ENCODE peak calls at places on chromosome 5, in nine cellular contexts. One of them, this sample, is unnamed.
A peak's percentile ranks its signal among the peaks of the same experiment; 100 is the strongest.

GRCh38 chr5:170491479-170491878 is 12.3 kb upstream of the KCNIP1 start:
- DNase-seq in small intestine: no peak
- DNase-seq in OCI-LY7: no peak
- DNase-seq in cardiac muscle cell: no peak
- DNase-seq in body of pancreas: peak; percentile 47
- DNase-seq in MM.1S: no peak
- DNase-seq in psoas muscle: no peak
- DNase-seq in IMR-90: peak; percentile 84
- DNase-seq in GM12878: no peak
- DNase-seq in this sample: no peak

GRCh38 chr5:75828029-75828428 is 110.8 kb upstream of the POC5 start:
- DNase-seq in small intestine: no peak
- DNase-seq in OCI-LY7: no peak
- DNase-seq in cardiac muscle cell: no peak
- DNase-seq in body of pancreas: no peak
- DNase-seq in MM.1S: no peak
- DNase-seq in psoas muscle: no peak
- DNase-seq in IMR-90: no peak
- DNase-seq in GM12878: no peak
- DNase-seq in this sample: no peak

GRCh38 chr5:115657883-115658233 is 32.0 kb upstream of the TMED7 start:
- DNase-seq in small intestine: no peak
- DNase-seq in OCI-LY7: no peak
- DNase-seq in cardiac muscle cell: no peak
- DNase-seq in body of pancreas: no peak
- DNase-seq in MM.1S: no peak
- DNase-seq in psoas muscle: no peak
- DNase-seq in IMR-90: peak; percentile 81
- DNase-seq in GM12878: no peak
- DNase-seq in this sample: no peak

GRCh38 chr5:159990506-159990905 is 18.4 kb upstream of the TTC1 start:
- DNase-seq in small intestine: no peak
- DNase-seq in OCI-LY7: no peak
- DNase-seq in cardiac muscle cell: no peak
- DNase-seq in body of pancreas: no peak
- DNase-seq in MM.1S: no peak
- DNase-seq in psoas muscle: no peak
- DNase-seq in IMR-90: no peak
- DNase-seq in GM12878: no peak
- DNase-seq in this sample: no peak

GRCh38 chr5:50995285-50995942 is 329.0 kb downstream of the PARP8 start:
- DNase-seq in small intestine: no peak
- DNase-seq in OCI-LY7: no peak
- DNase-seq in cardiac muscle cell: no peak
- DNase-seq in body of pancreas: no peak
- DNase-seq in MM.1S: no peak
- DNase-seq in psoas muscle: no peak
- DNase-seq in IMR-90: no peak
- DNase-seq in GM12878: no peak
- DNase-seq in this sample: no peak

GRCh38 chr5:10507575-10508024 is 56.3 kb upstream of the ANKRD33B start:
- DNase-seq in small intestine: peak; percentile 39
- DNase-seq in OCI-LY7: no peak
- DNase-seq in cardiac muscle cell: peak; percentile 22
- DNase-seq in body of pancreas: no peak
- DNase-seq in MM.1S: no peak
- DNase-seq in psoas muscle: no peak
- DNase-seq in IMR-90: peak; percentile 58
- DNase-seq in GM12878: no peak
- DNase-seq in this sample: peak; percentile 93

GRCh38 chr5:18605186-18605585 is 970.9 kb downstream of the TAF11L14 start:
- DNase-seq in small intestine: no peak
- DNase-seq in OCI-LY7: no peak
- DNase-seq in cardiac muscle cell: no peak
- DNase-seq in body of pancreas: no peak
- DNase-seq in MM.1S: no peak
- DNase-seq in psoas muscle: no peak
- DNase-seq in IMR-90: no peak
- DNase-seq in GM12878: no peak
- DNase-seq in this sample: no peak

GRCh38 chr5:121962347-121962670 is 534 bp downstream of the SRFBP1 start:
- DNase-seq in small intestine: no peak
- DNase-seq in OCI-LY7: no peak
- DNase-seq in cardiac muscle cell: no peak
- DNase-seq in body of pancreas: no peak
- DNase-seq in MM.1S: peak; percentile 60
- DNase-seq in psoas muscle: no peak
- DNase-seq in IMR-90: no peak
- DNase-seq in GM12878: no peak
- DNase-seq in this sample: no peak

GRCh38 chr5:89445106-89445745 is 562.2 kb upstream of the MEF2C start:
- DNase-seq in small intestine: no peak
- DNase-seq in OCI-LY7: no peak
- DNase-seq in cardiac muscle cell: no peak
- DNase-seq in body of pancreas: no peak
- DNase-seq in MM.1S: no peak
- DNase-seq in psoas muscle: no peak
- DNase-seq in IMR-90: no peak
- DNase-seq in GM12878: no peak
- DNase-seq in this sample: no peak

GRCh38 chr5:89450149-89450538 is 567.2 kb upstream of the MEF2C start:
- DNase-seq in small intestine: no peak
- DNase-seq in OCI-LY7: no peak
- DNase-seq in cardiac muscle cell: no peak
- DNase-seq in body of pancreas: no peak
- DNase-seq in MM.1S: no peak
- DNase-seq in psoas muscle: no peak
- DNase-seq in IMR-90: no peak
- DNase-seq in GM12878: no peak
- DNase-seq in this sample: no peak

GRCh38 chr5:89449392-89450148 is 566.6 kb upstream of the MEF2C start:
- DNase-seq in small intestine: peak; percentile 14
- DNase-seq in OCI-LY7: no peak
- DNase-seq in cardiac muscle cell: no peak
- DNase-seq in body of pancreas: no peak
- DNase-seq in MM.1S: no peak
- DNase-seq in psoas muscle: no peak
- DNase-seq in IMR-90: no peak
- DNase-seq in GM12878: no peak
- DNase-seq in this sample: no peak

GRCh38 chr5:89444073-89444472 is 561.1 kb upstream of the MEF2C start:
- DNase-seq in small intestine: no peak
- DNase-seq in OCI-LY7: no peak
- DNase-seq in cardiac muscle cell: no peak
- DNase-seq in body of pancreas: no peak
- DNase-seq in MM.1S: no peak
- DNase-seq in psoas muscle: no peak
- DNase-seq in IMR-90: no peak
- DNase-seq in GM12878: no peak
- DNase-seq in this sample: no peak

DNA sequence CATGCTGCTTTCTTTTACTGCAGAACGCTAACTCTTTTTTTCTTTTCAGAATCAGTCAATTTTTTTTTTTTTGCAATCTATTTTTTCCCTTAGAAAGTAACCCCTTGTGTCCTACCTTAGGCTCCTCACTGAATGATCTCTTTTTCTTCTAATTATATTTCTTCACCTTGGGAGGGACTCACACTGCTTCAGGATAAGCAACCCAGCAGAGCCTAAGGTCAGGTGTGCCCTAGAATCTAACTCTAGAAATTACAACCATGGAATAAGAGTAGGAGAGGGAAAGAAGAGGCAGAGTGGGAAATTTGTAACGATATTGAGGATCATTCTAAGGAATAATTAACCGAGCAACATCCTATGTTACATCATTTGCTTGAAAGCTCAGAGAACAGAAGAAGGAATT is 564.0 kb upstream of the MEF2C start:
- DNase-seq in small intestine: no peak
- DNase-seq in OCI-LY7: no peak
- DNase-seq in cardiac muscle cell: no peak
- DNase-seq in body of pancreas: no peak
- DNase-seq in MM.1S: no peak
- DNase-seq in psoas muscle: no peak
- DNase-seq in IMR-90: no peak
- DNase-seq in GM12878: no peak
- DNase-seq in this sample: no peak
- H3K27ac ChIP-seq in small intestine: no peak overlapping the region
- H3K27ac ChIP-seq in OCI-LY7: no peak overlapping the region
- H3K27ac ChIP-seq in cardiac muscle cell: no peak overlapping the region
- H3K27ac ChIP-seq in body of pancreas: no peak overlapping the region
- H3K27ac ChIP-seq in MM.1S: no peak overlapping the region
- H3K27ac ChIP-seq in psoas muscle: no peak overlapping the region
- H3K27ac ChIP-seq in IMR-90: no peak overlapping the region
- H3K27ac ChIP-seq in GM12878: no peak overlapping the region
- H3K27ac ChIP-seq in this sample: no peak overlapping the region

DNA sequence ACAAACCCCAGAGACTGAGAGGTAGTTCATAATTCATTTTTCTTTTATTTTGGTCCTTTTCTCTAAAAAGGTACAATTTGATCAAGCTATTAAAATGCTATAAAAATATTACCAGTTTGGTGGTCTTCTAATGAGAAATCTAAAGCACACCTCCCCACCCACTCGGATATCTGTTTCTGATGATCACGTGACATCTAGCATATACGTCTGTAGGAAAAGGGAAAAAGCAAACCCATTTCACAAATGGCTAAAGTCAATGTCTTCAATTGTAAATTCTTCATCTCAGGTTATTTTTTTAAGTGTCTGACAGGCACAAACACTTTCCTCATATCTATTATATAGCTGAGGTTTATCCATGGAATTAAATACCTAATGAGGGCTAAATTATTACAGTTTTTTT is 18.9 kb downstream of the ZNF354A start:
- DNase-seq in small intestine: no peak
- DNase-seq in OCI-LY7: no peak
- DNase-seq in cardiac muscle cell: no peak
- DNase-seq in body of pancreas: no peak
- DNase-seq in MM.1S: no peak
- DNase-seq in psoas muscle: no peak
- DNase-seq in IMR-90: no peak
- DNase-seq in GM12878: no peak
- DNase-seq in this sample: no peak
- H3K9me3 ChIP-seq in small intestine: peaks cover 3% of the 10 kb centered on the region
- H3K9me3 ChIP-seq in OCI-LY7: peaks cover 50% of the 10 kb centered on the region
- H3K9me3 ChIP-seq in cardiac muscle cell: no peaks in the 10 kb centered on the region
- H3K9me3 ChIP-seq in body of pancreas: no peaks in the 10 kb centered on the region
- H3K9me3 ChIP-seq in MM.1S: no peaks in the 10 kb centered on the region
- H3K9me3 ChIP-seq in psoas muscle: peaks cover 96% of the 10 kb centered on the region
- H3K9me3 ChIP-seq in IMR-90: peaks cover 55% of the 10 kb centered on the region
- H3K9me3 ChIP-seq in GM12878: peaks cover 9% of the 10 kb centered on the region
- H3K9me3 ChIP-seq in this sample: peaks cover 2% of the 10 kb centered on the region

GRCh38 chr5:67699560-67699959 is 503.0 kb upstream of the CD180 start:
- DNase-seq in small intestine: peak; percentile 60
- DNase-seq in OCI-LY7: no peak
- DNase-seq in cardiac muscle cell: no peak
- DNase-seq in body of pancreas: no peak
- DNase-seq in MM.1S: no peak
- DNase-seq in psoas muscle: no peak
- DNase-seq in IMR-90: no peak
- DNase-seq in GM12878: no peak
- DNase-seq in this sample: no peak

GRCh38 chr5:67695369-67695768 is 498.8 kb upstream of the CD180 start:
- DNase-seq in small intestine: no peak
- DNase-seq in OCI-LY7: no peak
- DNase-seq in cardiac muscle cell: no peak
- DNase-seq in body of pancreas: no peak
- DNase-seq in MM.1S: no peak
- DNase-seq in psoas muscle: no peak
- DNase-seq in IMR-90: no peak
- DNase-seq in GM12878: no peak
- DNase-seq in this sample: no peak

GRCh38 chr5:67696446-67696845 is 499.8 kb upstream of the CD180 start:
- DNase-seq in small intestine: no peak
- DNase-seq in OCI-LY7: no peak
- DNase-seq in cardiac muscle cell: no peak
- DNase-seq in body of pancreas: no peak
- DNase-seq in MM.1S: no peak
- DNase-seq in psoas muscle: no peak
- DNase-seq in IMR-90: no peak
- DNase-seq in GM12878: no peak
- DNase-seq in this sample: no peak

DNA sequence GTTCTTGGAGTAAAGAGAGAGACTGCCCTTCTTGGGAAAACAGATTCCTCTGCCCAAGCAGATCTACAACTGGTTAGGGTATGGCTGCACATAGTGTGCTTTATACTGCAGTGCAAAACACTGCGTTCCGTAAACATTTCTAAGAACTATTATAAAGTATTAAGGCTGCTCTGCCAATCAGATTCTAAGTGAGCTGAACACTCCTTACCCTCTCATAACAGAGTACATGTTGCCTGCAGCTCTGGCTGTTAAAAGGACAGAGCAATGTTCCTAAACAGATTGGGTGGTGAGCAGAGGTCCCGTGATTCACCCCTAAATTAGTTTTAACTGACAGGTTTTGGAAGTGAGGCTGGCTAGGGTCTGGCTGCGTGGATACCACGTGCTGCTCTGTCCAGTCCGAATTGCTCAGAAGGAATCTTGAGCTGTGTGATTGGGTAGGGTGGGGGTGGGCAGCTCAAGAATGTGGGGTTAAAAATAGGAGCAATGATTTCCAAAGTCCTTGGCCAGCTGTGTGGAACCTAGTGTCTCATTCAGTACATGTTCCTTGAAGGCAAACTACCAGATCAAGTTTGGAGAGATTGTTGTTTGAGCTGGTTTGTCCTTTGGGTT is 497.5 kb upstream of the CD180 start:
- DNase-seq in small intestine: peak; percentile 10
- DNase-seq in OCI-LY7: no peak
- DNase-seq in cardiac muscle cell: peak; percentile 52
- DNase-seq in body of pancreas: peak; percentile 38
- DNase-seq in MM.1S: no peak
- DNase-seq in psoas muscle: peak; percentile 80
- DNase-seq in IMR-90: no peak
- DNase-seq in GM12878: no peak
- DNase-seq in this sample: no peak
- H3K27ac ChIP-seq in small intestine: no peak overlapping the region
- H3K27ac ChIP-seq in OCI-LY7: no peak overlapping the region
- H3K27ac ChIP-seq in cardiac muscle cell: peak overlapping the region; percentile 25
- H3K27ac ChIP-seq in body of pancreas: no peak overlapping the region
- H3K27ac ChIP-seq in MM.1S: no peak overlapping the region
- H3K27ac ChIP-seq in psoas muscle: peak overlapping the region; percentile 82
- H3K27ac ChIP-seq in IMR-90: no peak overlapping the region
- H3K27ac ChIP-seq in GM12878: no peak overlapping the region
- H3K27ac ChIP-seq in this sample: no peak overlapping the region

GRCh38 chr5:2370626-2371418 is 380.7 kb downstream of the IRX2 start:
- DNase-seq in small intestine: no peak
- DNase-seq in OCI-LY7: no peak
- DNase-seq in cardiac muscle cell: no peak
- DNase-seq in body of pancreas: no peak
- DNase-seq in MM.1S: no peak
- DNase-seq in psoas muscle: no peak
- DNase-seq in IMR-90: no peak
- DNase-seq in GM12878: no peak
- DNase-seq in this sample: no peak

GRCh38 chr5:2374703-2375102 is 376.8 kb downstream of the IRX2 start:
- DNase-seq in small intestine: no peak
- DNase-seq in OCI-LY7: no peak
- DNase-seq in cardiac muscle cell: no peak
- DNase-seq in body of pancreas: no peak
- DNase-seq in MM.1S: no peak
- DNase-seq in psoas muscle: no peak
- DNase-seq in IMR-90: no peak
- DNase-seq in GM12878: no peak
- DNase-seq in this sample: no peak

GRCh38 chr5:2373631-2374030 is 377.8 kb downstream of the IRX2 start:
- DNase-seq in small intestine: no peak
- DNase-seq in OCI-LY7: no peak
- DNase-seq in cardiac muscle cell: no peak
- DNase-seq in body of pancreas: no peak
- DNase-seq in MM.1S: no peak
- DNase-seq in psoas muscle: no peak
- DNase-seq in IMR-90: no peak
- DNase-seq in GM12878: no peak
- DNase-seq in this sample: no peak

GRCh38 chr5:2369178-2369577 is 382.3 kb downstream of the IRX2 start:
- DNase-seq in small intestine: no peak
- DNase-seq in OCI-LY7: no peak
- DNase-seq in cardiac muscle cell: no peak
- DNase-seq in body of pancreas: no peak
- DNase-seq in MM.1S: no peak
- DNase-seq in psoas muscle: no peak
- DNase-seq in IMR-90: no peak
- DNase-seq in GM12878: no peak
- DNase-seq in this sample: no peak

DNA sequence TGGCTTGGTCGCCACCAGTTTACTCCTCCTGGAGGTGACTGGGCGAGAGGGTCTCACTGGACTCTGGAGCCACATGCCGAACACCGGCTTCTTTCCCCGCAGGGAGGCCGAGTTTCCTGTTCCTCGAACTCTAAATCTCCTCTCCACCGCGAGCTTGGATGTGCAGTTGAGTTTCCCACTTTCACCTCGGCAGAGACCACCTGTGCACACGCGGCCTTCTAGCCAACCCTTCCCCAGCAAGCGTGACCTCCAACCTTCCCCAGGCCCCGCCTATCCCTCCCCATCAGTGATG is 380.1 kb downstream of the IRX2 start:
- DNase-seq in small intestine: no peak
- DNase-seq in OCI-LY7: no peak
- DNase-seq in cardiac muscle cell: no peak
- DNase-seq in body of pancreas: no peak
- DNase-seq in MM.1S: no peak
- DNase-seq in psoas muscle: no peak
- DNase-seq in IMR-90: no peak
- DNase-seq in GM12878: no peak
- DNase-seq in this sample: no peak
- H3K9me3 ChIP-seq in small intestine: no peaks in the 10 kb centered on the region
- H3K9me3 ChIP-seq in OCI-LY7: no peaks in the 10 kb centered on the region
- H3K9me3 ChIP-seq in cardiac muscle cell: no peaks in the 10 kb centered on the region
- H3K9me3 ChIP-seq in body of pancreas: no peaks in the 10 kb centered on the region
- H3K9me3 ChIP-seq in MM.1S: no peaks in the 10 kb centered on the region
- H3K9me3 ChIP-seq in psoas muscle: no peaks in the 10 kb centered on the region
- H3K9me3 ChIP-seq in IMR-90: peaks cover 48% of the 10 kb centered on the region
- H3K9me3 ChIP-seq in GM12878: no peaks in the 10 kb centered on the region
- H3K9me3 ChIP-seq in this sample: peaks cover 6% of the 10 kb centered on the region

This sample was measured in WERI-Rb-1.